ENCODE peak calls at places on chromosomes 7 and 10, in five cellular contexts. V, K, F, L and Z are unnamed samples.

GRCh38 chr10:104122273-104123107 is 519 bp downstream of the SFR1 start:
- DNase-seq in V (no peak), K (peak; percentile 43), F (peak; percentile 5), L (no peak), Z (no peak)

GRCh38 chr10:33214174-33214573 is 120.3 kb downstream of the NRP1 start:
- DNase-seq in V (no peak), K (peak; percentile 62), F (no peak), L (no peak), Z (peak; percentile 7)

GRCh38 chr10:11881477-11882417 is 58.6 kb downstream of the PROSER2 start:
- DNase-seq in V (no peak), K (no peak), F (peak; percentile 57), L (no peak), Z (no peak)

GRCh38 chr10:15744217-15744865 is 24.6 kb upstream of the ITGA8 start:
- DNase-seq in V (peak; percentile 64), K (peak; percentile 82), F (peak; percentile 75), L (peak; percentile 11), Z (peak; percentile 78)

GRCh38 chr10:75622503-75622902 is 191.1 kb downstream of the LRMDA start:
- DNase-seq in V (no peak), K (no peak), F (no peak), L (no peak), Z (no peak)

GRCh38 chr10:6225263-6225814 is 22.6 kb downstream of the PFKFB3 start:
- DNase-seq in V (no peak), K (no peak), F (no peak), L (no peak), Z (no peak)

GRCh38 chr7:29319719-29320521 is 125.3 kb downstream of the CHN2 start:
- DNase-seq in V (no peak), K (no peak), F (peak; percentile 33), L (no peak), Z (peak; percentile 36)

GRCh38 chr10:46328853-46329689 is 42.3 kb downstream of the ANTXRL start:
- DNase-seq in V (no peak), K (no peak), F (no peak), L (no peak), Z (no peak)

GRCh38 chr7:152292897-152293296 is 142.9 kb downstream of the KMT2C start:
- DNase-seq in V (no peak), K (no peak), F (no peak), L (no peak), Z (no peak)

GRCh38 chr7:124801330-124801895 is 35.8 kb upstream of the GPR37 start:
- DNase-seq in V (no peak), K (no peak), F (no peak), L (no peak), Z (no peak)

GRCh38 chr10:86068532-86069337 is 297.9 kb downstream of the GRID1 start:
- DNase-seq in V (no peak), K (no peak), F (peak; percentile 31), L (no peak), Z (no peak)

GRCh38 chr10:86648706-86649426 is 5.5 kb upstream of the OPN4 start:
- DNase-seq in V (no peak), K (no peak), F (peak; percentile 80), L (no peak), Z (peak; percentile 0)

GRCh38 chr10:52533986-52534385 is 219.9 kb downstream of the DKK1 start:
- DNase-seq in V (no peak), K (no peak), F (no peak), L (no peak), Z (no peak)

GRCh38 chr7:72785166-72785955 is 42.6 kb downstream of the TYW1B start:
- DNase-seq in V (no peak), K (no peak), F (peak; percentile 24), L (no peak), Z (no peak)

GRCh38 chr7:40608321-40609075 is 473.7 kb downstream of the SUGCT start:
- DNase-seq in V (no peak), K (no peak), F (no peak), L (no peak), Z (no peak)

GRCh38 chr7:47537716-47538640 is 43.9 kb downstream of the TNS3 start:
- DNase-seq in V (peak; percentile 25), K (no peak), F (peak; percentile 77), L (no peak), Z (no peak)

GRCh38 chr10:56068473-56069263 is 292.4 kb downstream of the ZWINT start:
- DNase-seq in V (no peak), K (no peak), F (no peak), L (no peak), Z (no peak)

GRCh38 chr10:43199684-43200537 is 61.7 kb downstream of the CSGALNACT2 start:
- DNase-seq in V (no peak), K (no peak), F (no peak), L (no peak), Z (no peak)

GRCh38 chr10:112376578-112376855 is 2.6 kb downstream of the ACSL5 start:
- DNase-seq in V (no peak), K (peak; percentile 34), F (no peak), L (no peak), Z (peak; percentile 33)

GRCh38 chr7:74283858-74284447 is 5.3 kb upstream of the CLIP2 start:
- DNase-seq in V (no peak), K (no peak), F (no peak), L (no peak), Z (peak; percentile 46)

GRCh38 chr10:119025776-119026175 is 3.7 kb upstream of the NANOS1 start:
- DNase-seq in V (no peak), K (no peak), F (no peak), L (no peak), Z (no peak)

GRCh38 chr7:34451923-34452322 is 206.1 kb upstream of the NPSR1 start:
- DNase-seq in V (no peak), K (peak; percentile 24), F (no peak), L (no peak), Z (no peak)

GRCh38 chr7:36810032-36810431 is 85.7 kb upstream of the AOAH start:
- DNase-seq in V (no peak), K (no peak), F (no peak), L (no peak), Z (no peak)

GRCh38 chr10:114485695-114486400 is 81.5 kb upstream of the AFAP1L2 start:
- DNase-seq in V (no peak), K (peak; percentile 53), F (peak; percentile 27), L (no peak), Z (no peak)